ENCODE peak calls at places on chromosomes 7 and 10, in ten cellular contexts. E is ovary; T is A549; N is GM23338; R is fibroblast of lung; O is suprapubic skin; I is CD8-positive, alpha-beta T cell; A is IMR-90; C is heart left ventricle; H is SK-N-SH. X is an unnamed sample. For H3K4me1, the result is how much of the 10 kb centered on the place peaks cover.

GRCh38 chr10:8137726-8138125 is 83.2 kb downstream of the GATA3 start:
- DNase-seq in A (no peak), T (no peak), E (no peak), O (no peak), C (no peak), H (no peak), I (peak), R (no peak), N (no peak), X (no peak)

GRCh38 chr7:2956526-2957368 is 86.9 kb downstream of the CARD11 start:
- DNase-seq in I (peak), T (peak), R (peak), E (no peak), A (peak), N (no peak), C (no peak), H (peak), O (peak), X (no peak)

GRCh38 chr7:92527300-92528187 is 776 bp downstream of the PEX1 start:
- DNase-seq in O (peak), I (peak), N (peak), R (peak), A (peak), C (peak), T (peak), E (peak), H (peak), X (peak)

GRCh38 chr10:14583967-14584366 is 190.7 kb downstream of the FAM107B start:
- DNase-seq in T (no peak), N (no peak), C (no peak), R (no peak), I (no peak), O (no peak), H (no peak), E (no peak), A (no peak), X (no peak)

GRCh38 chr10:105742184-105742583 is 1101.1 kb downstream of the SORCS3 start:
- DNase-seq in R (no peak), A (no peak), O (no peak), T (no peak), N (no peak), I (no peak), H (no peak), C (peak), E (no peak), X (no peak)

GRCh38 chr7:128939861-128940410 is 2.2 kb downstream of the IRF5 start:
- DNase-seq in C (no peak), R (no peak), H (peak), N (no peak), O (no peak), T (no peak), A (no peak), E (no peak), I (no peak), X (no peak)

GRCh38 chr7:44305564-44306507 is 19.6 kb downstream of the CAMK2B start:
- DNase-seq in C (no peak), H (no peak), I (peak), N (no peak), R (no peak), E (peak), T (no peak), O (peak), A (no peak), X (no peak)

GRCh38 chr10:79445217-79445707 is at the start of gene ZCCHC24:
- DNase-seq in E (no peak), T (peak), A (no peak), R (no peak), O (peak), I (no peak), N (peak), H (no peak), C (peak), X (no peak)

GRCh38 chr7:108592633-108593277 is 23.1 kb downstream of the DNAJB9 start:
- DNase-seq in O (no peak), A (no peak), I (no peak), C (no peak), N (no peak), T (peak), H (peak), E (no peak), R (peak), X (no peak)

GRCh38 chr10:89279449-89279869 is 22.4 kb upstream of the IFIT2 start:
- DNase-seq in A (no peak), I (no peak), T (peak), C (peak), H (no peak), E (no peak), R (peak), O (no peak), N (no peak), X (no peak)

GRCh38 chr7:107068156-107068555 is 23.7 kb downstream of the PRKAR2B start:
- DNase-seq in H (no peak), N (no peak), R (peak), C (no peak), I (no peak), A (no peak), O (no peak), T (no peak), E (no peak), X (no peak)

GRCh38 chr7:21041252-21041651 is 254.6 kb upstream of the SP8 start:
- DNase-seq in E (no peak), A (no peak), H (no peak), O (no peak), N (no peak), C (no peak), I (no peak), T (no peak), R (no peak), X (no peak)

GRCh38 chr7:151031011-151031410 is 2.8 kb downstream of the ABCB8 start:
- DNase-seq in H (no peak), E (no peak), C (no peak), I (no peak), T (no peak), O (no peak), R (no peak), N (no peak), A (no peak), X (no peak)

GRCh38 chr10:71573562-71574300 is 145.8 kb downstream of the C10orf105 start:
- DNase-seq in C (no peak), A (no peak), N (no peak), T (no peak), R (no peak), I (no peak), H (no peak), O (no peak), E (no peak), X (no peak)

GRCh38 chr7:113128028-113128427 is 9.7 kb upstream of the SMIM30 start:
- DNase-seq in C (no peak), H (no peak), R (peak), I (no peak), O (no peak), E (no peak), N (no peak), T (no peak), A (peak), X (no peak)

GRCh38 chr7:5428470-5429252 is 5.0 kb upstream of the TNRC18 start:
- DNase-seq in R (peak), O (peak), N (peak), C (peak), E (peak), T (no peak), A (peak), I (no peak), H (peak), X (no peak)

GRCh38 chr7:140155428-140155827 is 21.4 kb downstream of the KDM7A start:
- DNase-seq in O (no peak), C (no peak), E (no peak), H (peak), A (no peak), T (no peak), R (no peak), I (no peak), N (no peak), X (no peak)

GRCh38 chr7:140160308-140160707 is 16.5 kb downstream of the KDM7A start:
- DNase-seq in C (no peak), H (peak), I (no peak), E (no peak), R (peak), N (peak), T (no peak), A (no peak), O (no peak), X (no peak)

GRCh38 chr7:140161047-140161446 is 15.7 kb downstream of the KDM7A start:
- DNase-seq in O (no peak), R (no peak), C (no peak), I (no peak), N (no peak), T (no peak), E (no peak), H (no peak), A (no peak), X (no peak)

GRCh38 chr7:140156460-140157080 is 20.2 kb downstream of the KDM7A start:
- DNase-seq in A (no peak), N (no peak), O (no peak), H (no peak), I (no peak), R (no peak), T (no peak), E (no peak), C (no peak), X (no peak)

GRCh38 chr7:140159487-140159886 is 17.3 kb downstream of the KDM7A start:
- DNase-seq in C (no peak), H (peak), I (no peak), O (no peak), A (peak), T (no peak), R (peak), E (no peak), N (no peak), X (no peak)
- H3K4me1 ChIP-seq in C (under half), H (under half), I (under half), O (under half), A (under half), T (under half), R (under half), E (under half), N (under half), X (under half)

DNA sequence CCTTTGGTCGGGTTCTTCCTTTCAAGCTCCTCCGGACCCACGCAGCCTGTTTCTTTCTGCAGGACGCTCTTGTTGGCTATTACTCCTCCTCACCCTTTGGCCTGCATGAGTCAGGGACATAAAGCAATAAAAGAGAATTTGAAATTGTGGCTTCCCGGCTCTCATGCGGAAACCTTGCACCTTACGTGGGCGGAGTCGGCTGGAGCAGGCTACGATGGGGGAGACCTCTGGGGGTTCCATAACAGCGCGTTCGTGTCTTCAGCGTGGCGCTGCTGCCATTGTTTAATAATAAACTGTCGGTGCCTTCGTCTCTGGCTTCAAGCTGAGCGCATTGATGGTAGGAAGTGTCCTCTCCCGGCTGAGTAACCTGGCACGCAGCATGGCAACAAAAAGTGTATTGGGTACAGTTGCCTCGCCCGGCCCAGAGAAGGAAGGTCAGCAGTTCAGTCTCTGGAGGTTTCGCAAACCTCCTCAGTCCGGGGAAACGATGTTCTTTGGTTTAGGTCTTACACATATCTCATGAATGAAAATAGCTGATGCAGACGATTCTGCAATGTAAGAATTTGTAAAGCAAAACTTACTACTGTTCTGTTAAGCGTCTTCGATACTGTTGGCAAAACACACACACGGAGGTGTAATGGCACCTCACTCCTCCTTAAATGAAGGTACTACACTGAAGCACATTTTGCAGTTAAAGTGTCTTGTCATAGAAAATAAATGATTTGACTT is 623 bp upstream of the CCDC186 start:
- DNase-seq in E (no peak), N (peak), R (peak), H (no peak), O (peak), C (peak), T (peak), A (peak), I (no peak), X (no peak)
- H3K4me1 ChIP-seq in E (under half), N (under half), R (under half), H (under half), O (under half), C (under half), T (under half), A (under half), I (under half), X (under half)

DNA sequence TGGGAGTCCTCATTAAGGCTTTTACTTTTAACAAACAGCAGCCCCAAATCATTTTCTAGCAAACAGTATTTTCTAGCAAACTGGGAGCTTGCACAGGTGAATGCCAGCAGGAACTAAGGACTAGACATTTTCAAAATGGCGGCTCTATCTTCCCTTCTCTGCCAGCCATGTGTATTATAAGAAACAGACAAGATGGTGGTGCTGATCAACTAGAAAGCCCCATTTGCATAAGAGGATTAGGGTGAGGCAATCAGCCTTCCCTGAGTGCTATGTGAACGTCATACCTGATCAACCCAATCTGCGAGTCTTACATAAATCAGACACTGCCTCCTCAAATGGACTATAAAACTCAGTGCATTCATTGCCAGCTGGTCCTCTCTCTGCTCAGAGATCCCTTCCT is 479.6 kb downstream of the IPMK start:
- DNase-seq in O (no peak), H (no peak), N (no peak), A (no peak), C (no peak), R (no peak), T (no peak), I (no peak), E (no peak), X (no peak)
- H3K4me1 ChIP-seq in O (under half), H (under half), N (under half), A (under half), C (under half), R (under half), T (under half), I (under half), E (under half), X (under half)

GRCh38 chr7:84921154-84921553 is 265.7 kb downstream of the SEMA3D start:
- DNase-seq in I (no peak), R (no peak), C (no peak), E (no peak), T (no peak), O (no peak), A (no peak), H (no peak), N (no peak), X (no peak)

GRCh38 chr7:84923348-84923747 is 263.5 kb downstream of the SEMA3D start:
- DNase-seq in C (no peak), N (no peak), H (no peak), I (no peak), A (no peak), E (no peak), R (no peak), O (no peak), T (no peak), X (no peak)

DNA sequence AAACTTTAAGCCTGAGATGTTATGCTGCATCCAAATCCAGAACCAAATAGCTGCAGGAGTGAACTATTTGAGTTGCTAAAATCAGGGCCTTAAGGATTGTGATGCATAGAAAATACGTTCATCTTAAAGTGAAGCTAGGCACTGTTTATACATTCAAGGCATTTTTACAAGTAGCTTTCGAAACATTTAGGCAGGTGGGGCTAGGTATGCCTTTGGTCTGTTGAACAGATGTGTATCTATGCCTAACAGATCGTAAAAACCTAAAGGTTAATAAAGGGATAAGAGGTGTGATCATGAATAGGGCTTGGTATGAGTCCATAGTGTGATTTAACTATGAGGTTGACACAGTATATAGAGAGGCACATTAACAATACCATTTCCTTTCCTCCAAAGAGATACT is 262.5 kb downstream of the SEMA3D start:
- DNase-seq in E (no peak), R (no peak), O (no peak), C (no peak), I (no peak), T (no peak), H (no peak), N (no peak), A (no peak), X (no peak)
- H3K4me1 ChIP-seq in E (under half), R (under half), O (under half), C (under half), I (under half), T (under half), H (under half), N (under half), A (under half), X (under half)

DNA sequence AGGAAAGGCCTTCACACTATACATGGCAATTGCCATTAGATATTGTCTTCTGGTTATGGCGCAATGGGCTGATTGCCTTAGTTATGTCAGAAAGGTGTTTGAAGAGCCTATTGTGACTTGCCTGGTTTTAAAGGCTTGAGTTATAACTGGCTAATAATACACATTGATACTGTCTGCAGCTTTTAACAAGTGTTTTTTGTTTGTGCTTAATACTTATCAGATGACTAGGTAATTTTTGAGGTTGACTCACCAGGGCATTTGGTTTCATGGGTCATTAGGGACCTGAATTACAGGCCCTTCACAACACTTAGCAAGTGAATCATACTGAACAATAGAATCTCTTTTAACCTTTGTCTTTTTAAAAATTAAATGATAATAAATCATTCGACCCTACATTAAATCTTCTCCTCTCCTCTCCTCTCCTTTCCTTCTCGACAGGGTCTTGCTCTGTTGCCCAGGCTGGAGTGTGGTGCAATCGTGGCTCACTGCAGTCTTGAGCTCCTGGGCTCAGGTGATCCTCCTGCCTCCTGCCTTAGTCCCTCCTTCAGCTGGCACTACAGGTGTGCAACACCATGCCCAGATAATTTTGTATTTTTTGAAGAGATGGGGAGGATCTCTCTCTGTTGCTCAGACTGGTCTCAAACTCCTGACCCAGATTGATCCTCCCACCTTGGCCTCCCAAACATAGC is 196.3 kb downstream of the JCAD start:
- DNase-seq in R (peak), H (no peak), T (peak), O (no peak), E (no peak), I (no peak), C (no peak), A (peak), N (no peak), X (peak)
- H3K4me1 ChIP-seq in R (under half), H (under half), T (under half), O (under half), E (under half), I (under half), C (under half), A (under half), N (under half), X (under half)

GRCh38 chr10:17213646-17214349 is 12.3 kb upstream of the TRDMT1 start:
- DNase-seq in N (no peak), A (peak), R (peak), I (no peak), O (no peak), H (no peak), T (peak), E (no peak), C (no peak), X (no peak)

GRCh38 chr10:17214991-17215781 is 12.9 kb upstream of the VIM start:
- DNase-seq in O (no peak), H (no peak), A (peak), N (no peak), C (no peak), R (peak), I (no peak), E (no peak), T (peak), X (no peak)

GRCh38 chr10:17215782-17216122 is 12.3 kb upstream of the VIM start:
- DNase-seq in R (no peak), C (no peak), O (no peak), I (no peak), N (no peak), E (no peak), A (no peak), H (no peak), T (no peak), X (no peak)

GRCh38 chr10:17212802-17213204 is 11.3 kb upstream of the TRDMT1 start:
- DNase-seq in C (no peak), R (no peak), N (no peak), E (no peak), O (no peak), I (no peak), A (no peak), H (no peak), T (no peak), X (no peak)

GRCh38 chr10:17214486-17214885 is 13.0 kb upstream of the TRDMT1 start:
- DNase-seq in E (no peak), N (no peak), R (peak), I (no peak), T (no peak), A (no peak), C (no peak), O (no peak), H (no peak), X (no peak)
- H3K4me1 ChIP-seq in E (under half), N (under half), R (under half), I (under half), T (half or more), A (under half), C (under half), O (under half), H (under half), X (half or more)

GRCh38 chr7:97018126-97018601 is 6.5 kb downstream of the DLX5 start:
- DNase-seq in C (no peak), H (no peak), N (peak), I (no peak), O (no peak), T (no peak), A (no peak), E (no peak), R (no peak), X (no peak)
- H3K4me1 ChIP-seq in C (under half), H (under half), N (half or more), I (under half), O (under half), T (under half), A (under half), E (under half), R (under half), X (under half)

GRCh38 chr10:92753865-92754264 is 64.1 kb downstream of the HHEX start:
- DNase-seq in A (no peak), C (no peak), R (no peak), I (no peak), H (no peak), N (no peak), O (no peak), E (no peak), T (no peak), X (no peak)

GRCh38 chr10:92757720-92758119 is 68.0 kb downstream of the HHEX start:
- DNase-seq in N (no peak), C (no peak), E (no peak), O (no peak), R (no peak), A (no peak), I (no peak), T (no peak), H (no peak), X (no peak)

GRCh38 chr10:92756233-92757065 is 66.7 kb downstream of the HHEX start:
- DNase-seq in E (no peak), A (peak), I (no peak), R (no peak), N (no peak), H (no peak), O (no peak), C (no peak), T (peak), X (no peak)

GRCh38 chr10:92757066-92757716 is 67.4 kb downstream of the HHEX start:
- DNase-seq in H (no peak), E (peak), O (peak), C (peak), I (no peak), N (peak), R (peak), A (peak), T (peak), X (no peak)

DNA sequence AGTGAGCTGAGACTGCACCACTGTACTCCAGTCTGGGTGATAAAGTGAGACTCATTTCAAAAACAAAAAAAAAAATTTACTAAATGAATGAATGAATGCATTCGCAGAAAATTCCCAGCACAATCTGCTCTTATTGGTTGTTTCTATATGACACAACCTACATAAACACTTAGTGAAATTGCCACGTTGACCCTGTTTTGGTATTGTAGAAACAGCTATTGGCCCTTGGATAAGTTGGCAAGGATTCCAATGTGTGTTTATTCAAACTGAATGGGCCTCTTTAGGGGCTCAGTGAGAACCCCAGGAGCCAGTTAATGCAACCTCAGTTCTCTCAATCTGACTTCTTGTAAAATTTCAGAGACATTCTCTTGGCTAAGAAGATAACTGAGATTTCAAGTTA is 66.0 kb downstream of the HHEX start:
- DNase-seq in T (no peak), R (no peak), A (no peak), E (no peak), I (no peak), N (no peak), C (no peak), H (no peak), O (no peak), X (no peak)
- H3K4me1 ChIP-seq in T (under half), R (under half), A (under half), E (under half), I (under half), N (under half), C (under half), H (under half), O (under half), X (under half)

GRCh38 chr10:70308121-70309060 is 24.6 kb upstream of the NPFFR1 start:
- DNase-seq in R (no peak), O (no peak), I (no peak), A (no peak), N (no peak), H (no peak), E (no peak), T (no peak), C (no peak), X (no peak)
- H3K4me1 ChIP-seq in R (under half), O (under half), I (under half), A (under half), N (under half), H (under half), E (under half), T (under half), C (under half), X (under half)

X was measured in Panc1.